ENCODE peak calls at places on chromosome 1, in four cellular contexts. R, T, Z and F are unnamed samples.

GRCh38 chr1:212158912-212159796 is 123.6 kb downstream of the DTL start:
- DNase-seq in Z (no peak), T (no peak), R (no peak), F (no peak)

GRCh38 chr1:83818916-83819315 is 180.0 kb downstream of the TTLL7 start:
- DNase-seq in T (no peak), R (no peak), Z (no peak), F (no peak)

GRCh38 chr1:178172939-178173338 is 79.0 kb downstream of the RASAL2 start:
- DNase-seq in R (no peak), Z (no peak), T (no peak), F (no peak)

GRCh38 chr1:159755608-159756007 is 25.2 kb upstream of the DUSP23 start:
- DNase-seq in T (no peak), R (no peak), Z (no peak), F (no peak)

GRCh38 chr1:30129421-30130055 is 593.8 kb downstream of the MATN1 start:
- DNase-seq in T (no peak), R (no peak), Z (no peak), F (no peak)

GRCh38 chr1:56436912-56437403 is 142.4 kb downstream of the PLPP3 start:
- DNase-seq in T (no peak), Z (peak), R (no peak), F (peak)

GRCh38 chr1:234853906-234854647 is 244.1 kb upstream of the IRF2BP2 start:
- DNase-seq in Z (no peak), T (no peak), R (no peak), F (no peak)

GRCh38 chr1:5001466-5001865 is 347.1 kb downstream of the AJAP1 start:
- DNase-seq in T (no peak), R (no peak), Z (no peak), F (peak)

GRCh38 chr1:185853739-185854138 is 119.5 kb downstream of the HMCN1 start:
- DNase-seq in T (peak), Z (no peak), R (no peak), F (no peak)

GRCh38 chr1:73839922-73840321 is 358.1 kb downstream of the LRRIQ3 start:
- DNase-seq in Z (no peak), R (no peak), T (no peak), F (no peak)

GRCh38 chr1:216111842-216112241 is 311.4 kb downstream of the USH2A start:
- DNase-seq in R (no peak), Z (no peak), T (no peak), F (no peak)

GRCh38 chr1:21633141-21633755 is 35.9 kb downstream of the RAP1GAP start:
- DNase-seq in Z (no peak), R (no peak), T (no peak), F (no peak)

GRCh38 chr1:15965228-15965767 is 10.6 kb downstream of the ZBTB17 start:
- DNase-seq in R (no peak), Z (peak), T (no peak), F (no peak)

GRCh38 chr1:41360074-41361027 is 883 bp upstream of the FOXO6 start:
- DNase-seq in T (no peak), R (no peak), Z (no peak), F (no peak)

GRCh38 chr1:21763694-21764419 is 19.1 kb downstream of the USP48 start:
- DNase-seq in R (no peak), Z (no peak), T (no peak), F (no peak)

GRCh38 chr1:234969630-234970370 is 158.8 kb downstream of the TOMM20 start:
- DNase-seq in T (no peak), Z (peak), R (no peak), F (peak)

GRCh38 chr1:54218883-54219687 is 19.1 kb downstream of the MRPL37 start:
- DNase-seq in Z (no peak), T (no peak), R (no peak), F (no peak)

GRCh38 chr1:11934295-11935039 is at the start of gene PLOD1:
- DNase-seq in R (peak), Z (peak), T (peak), F (peak)

GRCh38 chr1:179253286-179253972 is 24.0 kb upstream of the ABL2 start:
- DNase-seq in Z (no peak), T (no peak), R (no peak), F (no peak)

GRCh38 chr1:15678578-15678977 is 5.5 kb upstream of the PLEKHM2 start:
- DNase-seq in T (peak), R (no peak), Z (no peak), F (no peak)

GRCh38 chr1:214282696-214283225 is 1.8 kb downstream of the SMYD2 start:
- DNase-seq in T (no peak), Z (no peak), R (no peak), F (no peak)

GRCh38 chr1:3530931-3531818 is 76.7 kb downstream of the ARHGEF16 start:
- DNase-seq in T (peak), Z (peak), R (peak), F (peak)

GRCh38 chr1:147837845-147838363 is 64.7 kb upstream of the GJA8 start:
- DNase-seq in Z (no peak), T (no peak), R (no peak), F (no peak)

GRCh38 chr1:162612606-162613400 is 19.5 kb upstream of the DDR2 start:
- DNase-seq in T (no peak), R (no peak), Z (no peak), F (no peak)

GRCh38 chr1:183012301-183012994 is 10.8 kb upstream of the LAMC1 start:
- DNase-seq in T (no peak), Z (no peak), R (no peak), F (no peak)

GRCh38 chr1:230753586-230754251 is 6.5 kb downstream of the CAPN9 start:
- DNase-seq in R (no peak), T (no peak), Z (no peak), F (peak)

GRCh38 chr1:13512472-13512871 is 1.3 kb downstream of the LRRC38 start:
- DNase-seq in Z (no peak), T (no peak), R (no peak), F (no peak)

GRCh38 chr1:68442006-68442405 is 7.7 kb downstream of the RPE65 start:
- DNase-seq in R (no peak), T (no peak), Z (no peak), F (no peak)

GRCh38 chr1:110233861-110234260 is 23.7 kb downstream of the KCNC4 start:
- DNase-seq in T (no peak), Z (no peak), R (no peak), F (no peak)

GRCh38 chr1:8687053-8687452 is 130.4 kb downstream of the RERE start:
- DNase-seq in T (no peak), Z (no peak), R (no peak), F (no peak)

GRCh38 chr1:240758296-240758695 is 146.3 kb upstream of the GREM2 start:
- DNase-seq in T (no peak), R (no peak), Z (no peak), F (no peak)

GRCh38 chr1:218395916-218396315 is 50.8 kb downstream of the TGFB2 start:
- DNase-seq in T (no peak), R (no peak), Z (no peak), F (no peak)

GRCh38 chr1:43316738-43317520 is 16.1 kb downstream of the TIE1 start:
- DNase-seq in Z (peak), T (no peak), R (no peak), F (no peak)

GRCh38 chr1:75768021-75768420 is 18.0 kb upstream of the RABGGTB start:
- DNase-seq in Z (no peak), R (no peak), T (no peak), F (no peak)

GRCh38 chr1:12473596-12474329 is 144.2 kb downstream of the DHRS3 start:
- DNase-seq in R (no peak), T (no peak), Z (no peak), F (no peak)

GRCh38 chr1:110783292-110783918 is 89.5 kb upstream of the CD53 start:
- DNase-seq in T (peak), R (no peak), Z (peak), F (peak)

GRCh38 chr1:109918077-109918606 is 7.5 kb downstream of the CSF1 start:
- DNase-seq in T (no peak), R (no peak), Z (no peak), F (no peak)

GRCh38 chr1:171850951-171851350 is 9.7 kb downstream of the DNM3 start:
- DNase-seq in T (no peak), Z (no peak), R (no peak), F (no peak)

GRCh38 chr1:29145739-29146437 is 22.2 kb upstream of the TMEM200B start:
- DNase-seq in Z (no peak), T (no peak), R (no peak), F (no peak)

GRCh38 chr1:33610864-33611455 is 138.5 kb downstream of the ZSCAN20 start:
- DNase-seq in R (no peak), T (no peak), Z (no peak), F (no peak)

GRCh38 chr1:33609739-33610138 is 137.3 kb downstream of the ZSCAN20 start:
- DNase-seq in T (no peak), R (no peak), Z (no peak), F (no peak)

GRCh38 chr1:33610391-33610790 is 137.9 kb downstream of the ZSCAN20 start:
- DNase-seq in Z (no peak), T (no peak), R (no peak), F (no peak)

GRCh38 chr1:33615546-33615945 is 143.1 kb downstream of the ZSCAN20 start:
- DNase-seq in T (no peak), Z (no peak), R (no peak), F (no peak)

DNA sequence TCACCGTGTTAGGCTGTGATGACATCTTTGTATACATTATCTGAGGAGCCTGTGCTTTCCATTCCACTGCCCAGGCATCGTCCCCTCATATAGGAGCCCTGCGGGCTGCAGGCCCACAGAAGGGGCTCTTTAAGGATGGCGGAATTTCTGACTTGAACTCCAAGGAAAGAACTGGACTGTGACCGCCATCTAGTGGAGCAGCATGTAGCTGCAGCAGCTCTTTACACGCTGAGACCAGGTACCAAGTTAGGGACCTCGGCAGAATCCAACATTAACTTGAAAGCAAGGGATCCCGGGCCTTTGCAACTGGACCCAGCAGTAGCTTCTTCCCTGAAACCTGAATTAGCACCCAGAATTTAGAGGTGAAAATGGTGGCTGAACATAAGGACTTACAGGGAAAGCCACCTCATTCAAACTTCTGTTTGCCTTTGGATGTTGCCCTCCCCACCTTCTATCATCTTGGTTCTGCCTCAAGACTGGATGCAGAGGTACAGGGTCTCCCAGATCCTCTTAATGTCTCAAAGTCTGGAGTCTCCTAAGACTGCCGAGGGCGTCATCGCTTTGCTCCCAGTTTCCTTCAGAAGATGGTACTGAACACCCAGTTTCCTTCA is 140.5 kb downstream of the ZSCAN20 start:
- DNase-seq in T (peak), Z (peak), R (no peak), F (peak)
- TF ChIP-seq CTCF in T (peak), Z (peak), R (no peak), F (peak)

GRCh38 chr1:236502972-236503639 is 20.7 kb upstream of the LGALS8 start:
- DNase-seq in R (no peak), Z (no peak), T (peak), F (peak)
- TF ChIP-seq CTCF in R (no peak), Z (no peak), T (no peak), F (no peak)

GRCh38 chr1:24159366-24159765 is 16.4 kb upstream of the IL22RA1 start:
- DNase-seq in R (no peak), Z (no peak), T (no peak), F (no peak)

GRCh38 chr1:24155011-24155782 is 12.3 kb upstream of the IL22RA1 start:
- DNase-seq in T (no peak), Z (no peak), R (no peak), F (no peak)

GRCh38 chr1:24161270-24161669 is 18.3 kb upstream of the IL22RA1 start:
- DNase-seq in R (no peak), T (no peak), Z (no peak), F (no peak)

GRCh38 chr1:24156542-24157260 is 13.8 kb upstream of the IL22RA1 start:
- DNase-seq in T (no peak), R (no peak), Z (no peak), F (no peak)

DNA sequence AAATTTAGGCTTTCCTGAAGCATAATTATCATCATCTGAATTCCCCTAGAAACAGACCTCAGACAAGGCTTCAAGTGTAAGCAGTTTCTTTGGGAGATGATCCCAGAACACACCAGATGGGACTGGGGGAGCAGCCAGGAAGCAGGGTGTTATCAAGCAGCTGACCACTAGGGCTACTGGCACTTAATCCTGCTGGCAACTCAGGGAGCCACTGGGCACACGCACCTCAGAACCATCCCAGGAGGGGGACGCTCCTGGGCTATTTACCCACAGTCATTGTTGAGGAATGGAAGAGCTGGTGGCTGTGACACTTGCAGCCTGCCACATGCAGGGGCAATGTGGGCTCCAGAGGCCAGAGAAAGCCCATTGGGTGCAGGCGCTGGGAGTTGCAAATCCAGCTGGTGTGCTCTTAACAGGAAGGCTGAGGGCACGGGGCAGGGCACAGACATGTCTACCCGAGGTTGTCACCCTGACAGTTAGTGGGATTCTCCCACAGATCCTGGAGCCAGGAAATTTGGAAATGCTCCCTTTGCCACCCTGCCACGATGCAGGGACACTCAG is 15.1 kb upstream of the IL22RA1 start:
- DNase-seq in T (no peak), R (no peak), Z (no peak), F (no peak)
- TF ChIP-seq CTCF in T (peak), R (no peak), Z (no peak), F (peak)

DNA sequence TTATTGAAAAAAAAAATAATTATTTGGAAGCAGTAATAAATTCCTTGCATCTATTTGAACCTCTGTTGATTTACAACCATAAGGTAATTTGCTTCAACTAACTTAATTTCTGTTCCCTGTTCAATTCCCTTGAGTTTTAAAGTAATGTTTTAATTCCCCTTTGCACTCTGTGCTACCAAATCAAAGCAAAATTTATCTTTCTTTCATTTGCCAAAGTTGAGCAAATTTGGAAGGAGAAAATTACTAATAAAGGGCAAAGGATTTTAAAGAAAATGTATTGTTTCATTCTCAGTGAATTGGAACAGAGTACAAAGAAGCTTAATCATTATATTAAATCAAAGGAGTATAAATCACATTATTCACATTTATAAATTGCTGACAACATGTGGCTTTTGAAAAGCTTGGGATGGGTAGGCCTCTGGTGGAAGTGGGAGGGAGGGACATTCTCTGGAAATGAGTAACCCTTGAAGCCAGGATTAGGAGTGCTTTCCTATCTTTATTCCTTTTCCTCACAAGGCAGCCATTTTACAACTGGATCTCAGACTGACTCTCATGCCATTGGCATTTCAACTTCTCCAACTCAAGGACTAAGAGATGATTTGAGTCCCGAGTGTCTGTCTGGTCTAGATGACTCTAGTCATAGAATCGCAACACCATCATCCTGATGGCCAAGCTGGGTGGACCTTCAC is 331.6 kb upstream of the DUSP10 start:
- DNase-seq in Z (no peak), T (no peak), R (no peak), F (no peak)
- TF ChIP-seq CTCF in Z (no peak), T (no peak), R (no peak), F (no peak)

GRCh38 chr1:227255086-227255732 is 63.1 kb downstream of the CDC42BPA start:
- DNase-seq in T (no peak), R (no peak), Z (no peak), F (no peak)

GRCh38 chr1:227253065-227253464 is 65.2 kb downstream of the CDC42BPA start:
- DNase-seq in T (no peak), Z (no peak), R (no peak), F (no peak)

GRCh38 chr1:227260433-227260832 is 57.9 kb downstream of the CDC42BPA start:
- DNase-seq in T (no peak), R (no peak), Z (no peak), F (no peak)

GRCh38 chr1:227261501-227261900 is 56.8 kb downstream of the CDC42BPA start:
- DNase-seq in Z (no peak), T (no peak), R (no peak), F (no peak)

DNA sequence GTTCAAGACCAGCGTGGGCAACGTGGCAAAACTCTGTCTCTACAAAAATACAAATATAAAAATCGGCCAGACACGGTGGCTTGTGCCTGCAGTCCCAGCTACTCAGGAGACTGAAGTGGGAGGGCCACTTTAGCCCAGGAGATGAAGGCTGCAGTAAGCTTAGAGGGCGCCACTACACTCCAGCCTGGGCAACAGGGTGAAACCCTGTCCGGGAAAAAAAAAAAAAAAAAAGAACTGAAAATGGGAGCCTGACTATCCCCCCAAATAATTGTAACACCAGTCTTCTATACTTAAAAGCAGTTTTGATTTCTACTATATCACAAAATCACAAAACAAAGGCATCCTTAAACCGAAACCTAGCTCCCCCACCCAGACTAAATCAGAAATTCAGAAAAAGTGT is 60.3 kb downstream of the CDC42BPA start:
- DNase-seq in Z (no peak), R (no peak), T (no peak), F (no peak)
- TF ChIP-seq CTCF in Z (no peak), R (no peak), T (no peak), F (no peak)

DNA sequence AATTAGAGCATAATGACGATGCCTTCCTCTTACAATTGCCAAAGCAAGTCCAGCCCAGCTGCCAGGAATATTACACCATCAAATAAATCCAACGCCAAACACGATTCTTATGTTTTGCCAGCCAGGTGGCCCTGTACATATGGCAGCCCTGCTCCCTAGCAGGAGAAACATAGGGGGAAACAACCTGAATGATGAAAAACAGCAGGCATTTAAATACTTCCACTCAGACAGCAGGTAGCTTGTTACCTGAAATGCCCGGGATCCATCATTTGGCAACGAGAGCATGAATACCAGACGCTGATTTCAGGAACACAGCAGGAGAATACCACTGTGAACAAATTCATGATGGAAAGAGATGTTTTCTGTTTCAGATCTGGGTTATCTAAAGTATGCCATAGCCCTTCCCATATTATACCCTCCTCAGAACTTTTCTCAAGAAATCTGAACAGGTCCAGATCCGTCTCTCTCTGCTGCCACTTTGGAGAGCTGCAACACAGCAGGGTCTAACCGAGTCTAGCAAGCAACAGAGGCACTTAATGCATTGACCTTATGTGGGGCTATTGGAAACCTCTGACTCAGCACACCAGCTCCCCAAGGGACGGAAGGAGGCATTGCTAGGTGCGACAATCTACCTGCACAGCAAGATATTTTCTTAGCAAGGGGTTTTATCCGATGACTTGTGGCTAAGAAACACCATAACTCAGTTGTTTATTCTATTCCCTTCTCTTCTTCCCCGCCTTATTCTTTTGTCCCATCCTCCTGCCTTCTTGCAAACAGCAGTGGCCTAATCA is 166.3 kb downstream of the BARHL2 start:
- DNase-seq in Z (no peak), T (no peak), R (no peak), F (no peak)
- TF ChIP-seq CTCF in Z (no peak), T (peak), R (no peak), F (no peak)

DNA sequence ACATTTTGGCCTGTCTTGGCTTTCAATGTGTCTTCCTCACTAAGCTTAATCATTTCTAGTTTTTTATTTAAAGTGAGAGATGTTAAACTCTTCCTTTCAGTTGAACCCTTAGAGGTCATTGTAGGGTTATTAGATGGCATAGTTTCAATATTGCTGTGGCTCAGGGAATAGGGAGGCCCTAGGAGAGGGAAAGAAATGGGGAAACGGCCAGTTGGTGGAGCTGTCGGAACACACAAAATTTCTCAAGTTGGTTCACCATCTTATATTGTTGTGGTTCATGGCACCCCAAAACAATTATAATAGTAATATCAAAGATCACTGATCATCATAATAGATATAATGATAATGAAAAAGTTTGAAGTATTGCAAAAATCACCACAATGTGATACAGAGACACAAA is 31.4 kb upstream of the KAZN start:
- DNase-seq in T (no peak), R (no peak), Z (no peak), F (no peak)
- TF ChIP-seq CTCF in T (no peak), R (no peak), Z (no peak), F (peak)